ENCODE peak calls at places on chromosomes 4 and X, in eight cellular contexts. S, E, C, P, T, A, U and I are unnamed samples.

GRCh38 chrX:141405878-141406492 is 163.7 kb upstream of the SPANXC start:
- DNase-seq in P (no peak), U (peak; percentile 81), A (no peak), T (peak; percentile 15), S (peak; percentile 82), E (no peak), C (no peak), I (peak; percentile 68)

GRCh38 chr4:140071806-140072205 is 82.2 kb downstream of the MAML3 start:
- DNase-seq in E (no peak), S (peak; percentile 97), A (no peak), P (no peak), T (peak; percentile 99), U (peak; percentile 88), C (peak; percentile 54), I (peak; percentile 98)

GRCh38 chrX:47218920-47219815 is 687 bp downstream of the CDK16 start:
- DNase-seq in U (no peak), T (no peak), A (peak; percentile 5), E (peak; percentile 69), S (no peak), C (peak; percentile 13), P (no peak), I (no peak)

GRCh38 chr4:22524895-22525294 is 9.0 kb upstream of the ADGRA3 start:
- DNase-seq in S (no peak), P (no peak), A (no peak), C (no peak), T (no peak), U (no peak), E (no peak), I (no peak)

GRCh38 chr4:148998719-148999118 is 556.5 kb upstream of the NR3C2 start:
- DNase-seq in S (peak; percentile 26), T (peak; percentile 10), A (no peak), U (peak; percentile 18), E (no peak), P (no peak), C (no peak), I (no peak)

GRCh38 chrX:10062352-10062751 is 94.4 kb upstream of the CLCN4 start:
- DNase-seq in S (no peak), P (no peak), T (no peak), E (no peak), U (no peak), C (no peak), A (no peak), I (no peak)

GRCh38 chr4:41480985-41481384 is 57.0 kb upstream of the LIMCH1 start:
- DNase-seq in C (no peak), A (no peak), S (no peak), T (no peak), E (no peak), U (no peak), P (no peak), I (no peak)

GRCh38 chr4:149831656-149832208 is 16.1 kb upstream of the IQCM start:
- DNase-seq in E (no peak), S (no peak), A (no peak), C (no peak), P (no peak), T (no peak), U (no peak), I (no peak)

GRCh38 chr4:52126946-52127345 is 75.8 kb downstream of the SPATA18 start:
- DNase-seq in E (no peak), T (peak; percentile 55), U (peak; percentile 84), S (no peak), A (no peak), P (no peak), C (no peak), I (peak; percentile 37)

GRCh38 chr4:15385928-15386327 is 41.9 kb upstream of the C1QTNF7 start:
- DNase-seq in P (no peak), E (peak; percentile 35), S (no peak), A (no peak), C (no peak), U (no peak), T (no peak), I (no peak)

GRCh38 chr4:31291238-31291637 is 571.1 kb downstream of the PCDH7 start:
- DNase-seq in S (no peak), A (no peak), E (no peak), T (no peak), P (no peak), U (no peak), C (no peak), I (no peak)

GRCh38 chrX:88903989-88904718 is 157.1 kb downstream of the CPXCR1 start:
- DNase-seq in T (no peak), U (no peak), C (peak; percentile 14), E (no peak), P (no peak), A (no peak), S (no peak), I (no peak)

GRCh38 chrX:66632986-66633385 is 5.9 kb downstream of the EDA2R start:
- DNase-seq in P (no peak), T (no peak), U (peak; percentile 75), S (peak; percentile 32), E (no peak), A (no peak), C (no peak), I (no peak)

GRCh38 chrX:50723006-50723405 is 91.0 kb downstream of the SHROOM4 start:
- DNase-seq in A (no peak), T (no peak), S (peak; percentile 22), U (no peak), C (no peak), E (no peak), P (no peak), I (no peak)

GRCh38 chrX:68490644-68491043 is 8.2 kb upstream of the YIPF6 start:
- DNase-seq in A (peak; percentile 43), S (peak; percentile 52), E (no peak), P (no peak), C (no peak), T (peak; percentile 35), U (peak; percentile 26), I (no peak)

GRCh38 chr4:111464251-111465045 is 680.8 kb upstream of the FAM241A start:
- DNase-seq in T (no peak), A (no peak), U (no peak), E (no peak), S (peak; percentile 20), C (no peak), P (no peak), I (no peak)

GRCh38 chr4:14994242-14994641 is 8.0 kb upstream of the CPEB2 start:
- DNase-seq in S (peak; percentile 47), P (no peak), T (peak; percentile 42), E (no peak), A (no peak), C (no peak), U (peak; percentile 76), I (no peak)

GRCh38 chr4:140049024-140049923 is 104.7 kb downstream of the MAML3 start:
- DNase-seq in S (peak; percentile 69), C (peak; percentile 26), A (peak; percentile 85), U (peak; percentile 49), E (peak; percentile 21), P (peak; percentile 22), T (peak; percentile 55), I (no peak)

GRCh38 chr4:54657556-54658313 is at the start of gene KIT:
- DNase-seq in E (peak; percentile 34), T (peak; percentile 48), U (no peak), A (peak; percentile 56), C (peak; percentile 13), S (peak; percentile 23), P (peak; percentile 18), I (no peak)

GRCh38 chr4:106993846-106994245 is 42.3 kb downstream of the DKK2 start:
- DNase-seq in E (no peak), T (no peak), U (no peak), A (no peak), S (no peak), P (no peak), C (no peak), I (no peak)

GRCh38 chrX:101407167-101407747 is 468 bp downstream of the GLA start:
- DNase-seq in U (no peak), E (no peak), P (no peak), C (no peak), T (no peak), S (no peak), A (no peak), I (no peak)

GRCh38 chrX:106894978-106895452 is 8.1 kb downstream of the RIPPLY1 start:
- DNase-seq in T (peak; percentile 56), P (no peak), C (no peak), A (peak; percentile 70), U (peak; percentile 75), S (peak; percentile 72), E (peak; percentile 23), I (no peak)

GRCh38 chr4:151401739-151402138 is 7.2 kb upstream of the FHIP1A start:
- DNase-seq in C (no peak), T (no peak), U (no peak), E (no peak), P (no peak), S (no peak), A (no peak), I (no peak)

GRCh38 chr4:7425171-7425570 is 9.6 kb downstream of the PSAPL1 start:
- DNase-seq in P (no peak), U (no peak), A (no peak), T (no peak), C (no peak), S (no peak), E (no peak), I (no peak)

GRCh38 chr4:8385106-8385505 is 55.4 kb downstream of the ACOX3 start:
- DNase-seq in E (no peak), A (no peak), C (no peak), S (no peak), U (no peak), P (no peak), T (no peak), I (no peak)

DNA sequence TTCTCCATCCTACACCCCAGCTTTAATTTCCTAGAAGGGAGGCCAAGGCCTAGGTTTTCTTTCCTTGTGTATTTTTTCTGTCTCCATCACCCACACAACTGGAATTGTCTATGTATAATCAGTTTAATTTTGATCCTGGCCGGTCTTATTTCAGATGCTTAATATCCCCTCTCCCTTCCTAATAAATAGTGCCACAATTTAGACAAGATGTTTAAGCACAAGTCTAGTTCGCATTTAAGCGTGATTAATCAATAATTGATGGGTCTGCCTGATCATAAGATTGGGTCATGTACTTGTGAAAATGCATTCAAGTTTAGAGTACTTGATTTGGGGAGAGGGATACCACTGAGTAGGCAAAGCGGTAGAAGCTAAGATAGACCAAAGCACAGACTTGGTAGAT is 2.4 kb downstream of the BMP2K start:
- DNase-seq in P (no peak), C (no peak), A (no peak), T (no peak), E (no peak), U (no peak), S (no peak), I (no peak)
- H3K4me3 ChIP-seq in P (peak overlapping the region; percentile 98), C (no peak overlapping the region), A (no peak overlapping the region), T (no peak overlapping the region), E (peak overlapping the region; percentile 90), U (peak overlapping the region; percentile 54), S (no peak overlapping the region), I (no peak overlapping the region)

GRCh38 chr4:169117591-169118081 is 107.6 kb upstream of the CBR4 start:
- DNase-seq in U (peak; percentile 69), A (no peak), T (peak; percentile 66), C (no peak), S (peak; percentile 70), P (no peak), E (no peak), I (peak; percentile 45)
- H3K4me3 ChIP-seq in U (no peak overlapping the region), A (no peak overlapping the region), T (no peak overlapping the region), C (no peak overlapping the region), S (no peak overlapping the region), P (no peak overlapping the region), E (no peak overlapping the region), I (no peak overlapping the region)

GRCh38 chrX:147913570-147913969 is 1.9 kb downstream of the FMR1 start:
- DNase-seq in E (no peak), S (no peak), U (no peak), T (no peak), P (no peak), A (no peak), C (no peak), I (no peak)
- H3K4me3 ChIP-seq in E (peak overlapping the region; percentile 84), S (peak overlapping the region; percentile 76), U (no peak overlapping the region), T (peak overlapping the region; percentile 67), P (peak overlapping the region; percentile 69), A (no peak overlapping the region), C (peak overlapping the region; percentile 11), I (peak overlapping the region; percentile 72)

GRCh38 chr4:73704314-73705055 is 35.9 kb upstream of the CXCL8 start:
- DNase-seq in E (peak; percentile 15), A (peak; percentile 99), C (no peak), T (peak; percentile 99), U (peak; percentile 100), P (no peak), S (peak; percentile 99), I (peak; percentile 100)
- H3K4me3 ChIP-seq in E (no peak overlapping the region), A (no peak overlapping the region), C (no peak overlapping the region), T (no peak overlapping the region), U (no peak overlapping the region), P (no peak overlapping the region), S (no peak overlapping the region), I (no peak overlapping the region)